ENCODE peak calls at places on chromosomes 2 and 18, in nine cellular contexts. One of them, this sample, is unnamed.

GRCh38 chr18:48940854-48941531 is 9.8 kb downstream of the SMAD7 start:
- DNase-seq in left lobe of liver: no peak
- DNase-seq in ureter: no peak
- DNase-seq in activated T-cell treated with anti-CD3 and anti-CD28 coated beads for 1 hour: peak
- DNase-seq in NCI-H2081: no peak
- DNase-seq in GM20000: peak
- DNase-seq in activated CD4-positive, CD25-positive, alpha-beta regulatory T cell: peak
- DNase-seq in endodermal cell: no peak
- DNase-seq in WTC11: no peak
- DNase-seq in this sample: peak

GRCh38 chr18:3283908-3284307 is 22.0 kb downstream of the MYL12B start:
- DNase-seq in left lobe of liver: no peak
- DNase-seq in activated T-cell treated with anti-CD3 and anti-CD28 coated beads for 1 hour: no peak
- DNase-seq in endodermal cell: no peak
- DNase-seq in GM20000: no peak
- DNase-seq in WTC11: no peak
- DNase-seq in activated CD4-positive, CD25-positive, alpha-beta regulatory T cell: no peak
- DNase-seq in ureter: no peak
- DNase-seq in NCI-H2081: no peak
- DNase-seq in this sample: no peak

GRCh38 chr2:148410899-148411298 is 233.7 kb upstream of the EPC2 start:
- DNase-seq in activated CD4-positive, CD25-positive, alpha-beta regulatory T cell: no peak
- DNase-seq in left lobe of liver: no peak
- DNase-seq in ureter: no peak
- DNase-seq in activated T-cell treated with anti-CD3 and anti-CD28 coated beads for 1 hour: no peak
- DNase-seq in WTC11: no peak
- DNase-seq in GM20000: no peak
- DNase-seq in endodermal cell: no peak
- DNase-seq in NCI-H2081: no peak
- DNase-seq in this sample: no peak

GRCh38 chr2:32825291-32825712 is 121.5 kb upstream of the LTBP1 start:
- DNase-seq in GM20000: no peak
- DNase-seq in ureter: peak
- DNase-seq in activated CD4-positive, CD25-positive, alpha-beta regulatory T cell: no peak
- DNase-seq in endodermal cell: no peak
- DNase-seq in WTC11: no peak
- DNase-seq in left lobe of liver: no peak
- DNase-seq in NCI-H2081: no peak
- DNase-seq in activated T-cell treated with anti-CD3 and anti-CD28 coated beads for 1 hour: no peak
- DNase-seq in this sample: no peak

GRCh38 chr2:206160807-206161179 is 1.1 kb downstream of the EEF1B2 start:
- DNase-seq in left lobe of liver: no peak
- DNase-seq in GM20000: no peak
- DNase-seq in ureter: no peak
- DNase-seq in activated CD4-positive, CD25-positive, alpha-beta regulatory T cell: no peak
- DNase-seq in WTC11: no peak
- DNase-seq in activated T-cell treated with anti-CD3 and anti-CD28 coated beads for 1 hour: no peak
- DNase-seq in endodermal cell: no peak
- DNase-seq in NCI-H2081: no peak
- DNase-seq in this sample: no peak

GRCh38 chr2:80059381-80059907 is 245.1 kb downstream of the LRRTM1 start:
- DNase-seq in NCI-H2081: no peak
- DNase-seq in GM20000: no peak
- DNase-seq in left lobe of liver: no peak
- DNase-seq in activated CD4-positive, CD25-positive, alpha-beta regulatory T cell: no peak
- DNase-seq in WTC11: no peak
- DNase-seq in endodermal cell: no peak
- DNase-seq in ureter: no peak
- DNase-seq in activated T-cell treated with anti-CD3 and anti-CD28 coated beads for 1 hour: no peak
- DNase-seq in this sample: no peak

GRCh38 chr2:128775401-128776285 is 457.0 kb upstream of the HS6ST1 start:
- DNase-seq in endodermal cell: no peak
- DNase-seq in NCI-H2081: no peak
- DNase-seq in left lobe of liver: peak
- DNase-seq in activated CD4-positive, CD25-positive, alpha-beta regulatory T cell: no peak
- DNase-seq in ureter: no peak
- DNase-seq in WTC11: no peak
- DNase-seq in activated T-cell treated with anti-CD3 and anti-CD28 coated beads for 1 hour: no peak
- DNase-seq in GM20000: no peak
- DNase-seq in this sample: no peak

GRCh38 chr2:201580486-201580885 is 62.8 kb downstream of the TMEM237 start:
- DNase-seq in ureter: no peak
- DNase-seq in left lobe of liver: no peak
- DNase-seq in endodermal cell: no peak
- DNase-seq in activated T-cell treated with anti-CD3 and anti-CD28 coated beads for 1 hour: no peak
- DNase-seq in activated CD4-positive, CD25-positive, alpha-beta regulatory T cell: no peak
- DNase-seq in NCI-H2081: no peak
- DNase-seq in WTC11: no peak
- DNase-seq in GM20000: no peak
- DNase-seq in this sample: no peak

GRCh38 chr2:151087377-151087776 is 174.3 kb downstream of the RBM43 start:
- DNase-seq in endodermal cell: no peak
- DNase-seq in WTC11: no peak
- DNase-seq in activated T-cell treated with anti-CD3 and anti-CD28 coated beads for 1 hour: no peak
- DNase-seq in left lobe of liver: no peak
- DNase-seq in ureter: no peak
- DNase-seq in NCI-H2081: no peak
- DNase-seq in activated CD4-positive, CD25-positive, alpha-beta regulatory T cell: no peak
- DNase-seq in GM20000: no peak
- DNase-seq in this sample: no peak

GRCh38 chr2:72211359-72211758 is 63.7 kb upstream of the CYP26B1 start:
- DNase-seq in endodermal cell: no peak
- DNase-seq in ureter: no peak
- DNase-seq in GM20000: no peak
- DNase-seq in left lobe of liver: no peak
- DNase-seq in activated T-cell treated with anti-CD3 and anti-CD28 coated beads for 1 hour: no peak
- DNase-seq in activated CD4-positive, CD25-positive, alpha-beta regulatory T cell: no peak
- DNase-seq in WTC11: no peak
- DNase-seq in NCI-H2081: no peak
- DNase-seq in this sample: no peak

GRCh38 chr2:33425156-33425555 is 51.3 kb upstream of the RASGRP3 start:
- DNase-seq in activated CD4-positive, CD25-positive, alpha-beta regulatory T cell: no peak
- DNase-seq in activated T-cell treated with anti-CD3 and anti-CD28 coated beads for 1 hour: no peak
- DNase-seq in GM20000: no peak
- DNase-seq in ureter: no peak
- DNase-seq in NCI-H2081: no peak
- DNase-seq in endodermal cell: no peak
- DNase-seq in left lobe of liver: no peak
- DNase-seq in WTC11: no peak
- DNase-seq in this sample: no peak

GRCh38 chr2:45813003-45813601 is 161.6 kb downstream of the PRKCE start:
- DNase-seq in endodermal cell: no peak
- DNase-seq in ureter: no peak
- DNase-seq in WTC11: no peak
- DNase-seq in GM20000: no peak
- DNase-seq in activated CD4-positive, CD25-positive, alpha-beta regulatory T cell: no peak
- DNase-seq in activated T-cell treated with anti-CD3 and anti-CD28 coated beads for 1 hour: no peak
- DNase-seq in left lobe of liver: no peak
- DNase-seq in NCI-H2081: peak
- DNase-seq in this sample: no peak

GRCh38 chr2:193303464-193303863 is 1108.7 kb upstream of the TMEFF2 start:
- DNase-seq in endodermal cell: no peak
- DNase-seq in left lobe of liver: no peak
- DNase-seq in ureter: no peak
- DNase-seq in WTC11: no peak
- DNase-seq in activated T-cell treated with anti-CD3 and anti-CD28 coated beads for 1 hour: no peak
- DNase-seq in GM20000: no peak
- DNase-seq in activated CD4-positive, CD25-positive, alpha-beta regulatory T cell: no peak
- DNase-seq in NCI-H2081: peak
- DNase-seq in this sample: no peak

GRCh38 chr18:3451989-3452749 is 2.2 kb downstream of the TGIF1 start:
- DNase-seq in NCI-H2081: peak
- DNase-seq in activated CD4-positive, CD25-positive, alpha-beta regulatory T cell: peak
- DNase-seq in WTC11: peak
- DNase-seq in GM20000: peak
- DNase-seq in left lobe of liver: peak
- DNase-seq in ureter: peak
- DNase-seq in endodermal cell: peak
- DNase-seq in activated T-cell treated with anti-CD3 and anti-CD28 coated beads for 1 hour: peak
- DNase-seq in this sample: no peak

GRCh38 chr18:27780061-27780740 is 396.7 kb downstream of the CDH2 start:
- DNase-seq in GM20000: no peak
- DNase-seq in ureter: no peak
- DNase-seq in activated CD4-positive, CD25-positive, alpha-beta regulatory T cell: no peak
- DNase-seq in NCI-H2081: no peak
- DNase-seq in endodermal cell: no peak
- DNase-seq in left lobe of liver: no peak
- DNase-seq in activated T-cell treated with anti-CD3 and anti-CD28 coated beads for 1 hour: no peak
- DNase-seq in WTC11: no peak
- DNase-seq in this sample: no peak

GRCh38 chr2:169546756-169547155 is 26.9 kb downstream of the FASTKD1 start:
- DNase-seq in endodermal cell: no peak
- DNase-seq in WTC11: no peak
- DNase-seq in activated T-cell treated with anti-CD3 and anti-CD28 coated beads for 1 hour: no peak
- DNase-seq in NCI-H2081: no peak
- DNase-seq in GM20000: no peak
- DNase-seq in ureter: no peak
- DNase-seq in activated CD4-positive, CD25-positive, alpha-beta regulatory T cell: no peak
- DNase-seq in left lobe of liver: no peak
- DNase-seq in this sample: no peak

GRCh38 chr2:61109291-61109690 is 43.6 kb downstream of the SANBR start:
- DNase-seq in activated T-cell treated with anti-CD3 and anti-CD28 coated beads for 1 hour: no peak
- DNase-seq in GM20000: no peak
- DNase-seq in endodermal cell: no peak
- DNase-seq in WTC11: no peak
- DNase-seq in NCI-H2081: no peak
- DNase-seq in left lobe of liver: no peak
- DNase-seq in activated CD4-positive, CD25-positive, alpha-beta regulatory T cell: no peak
- DNase-seq in ureter: no peak
- DNase-seq in this sample: no peak

GRCh38 chr18:34977787-34978532 is 63.3 kb upstream of the MAPRE2 start:
- DNase-seq in activated CD4-positive, CD25-positive, alpha-beta regulatory T cell: peak
- DNase-seq in NCI-H2081: peak
- DNase-seq in WTC11: peak
- DNase-seq in activated T-cell treated with anti-CD3 and anti-CD28 coated beads for 1 hour: peak
- DNase-seq in GM20000: peak
- DNase-seq in left lobe of liver: peak
- DNase-seq in endodermal cell: peak
- DNase-seq in ureter: no peak
- DNase-seq in this sample: peak

GRCh38 chr2:191916826-191917225 is 69.9 kb upstream of the CAVIN2 start:
- DNase-seq in endodermal cell: no peak
- DNase-seq in activated CD4-positive, CD25-positive, alpha-beta regulatory T cell: no peak
- DNase-seq in ureter: no peak
- DNase-seq in WTC11: no peak
- DNase-seq in NCI-H2081: no peak
- DNase-seq in left lobe of liver: no peak
- DNase-seq in activated T-cell treated with anti-CD3 and anti-CD28 coated beads for 1 hour: no peak
- DNase-seq in GM20000: no peak
- DNase-seq in this sample: no peak

GRCh38 chr18:36296591-36297418 is 708 bp upstream of the FHOD3 start:
- DNase-seq in endodermal cell: peak
- DNase-seq in activated T-cell treated with anti-CD3 and anti-CD28 coated beads for 1 hour: no peak
- DNase-seq in GM20000: peak
- DNase-seq in activated CD4-positive, CD25-positive, alpha-beta regulatory T cell: no peak
- DNase-seq in ureter: peak
- DNase-seq in WTC11: peak
- DNase-seq in NCI-H2081: peak
- DNase-seq in left lobe of liver: no peak
- DNase-seq in this sample: peak

GRCh38 chr2:62569907-62570793 is 64.2 kb upstream of the TMEM17 start:
- DNase-seq in GM20000: no peak
- DNase-seq in activated CD4-positive, CD25-positive, alpha-beta regulatory T cell: no peak
- DNase-seq in left lobe of liver: peak
- DNase-seq in NCI-H2081: no peak
- DNase-seq in activated T-cell treated with anti-CD3 and anti-CD28 coated beads for 1 hour: no peak
- DNase-seq in ureter: no peak
- DNase-seq in WTC11: peak
- DNase-seq in endodermal cell: peak
- DNase-seq in this sample: no peak

GRCh38 chr18:25982961-25983360 is 107.5 kb downstream of the SS18 start:
- DNase-seq in GM20000: no peak
- DNase-seq in activated T-cell treated with anti-CD3 and anti-CD28 coated beads for 1 hour: no peak
- DNase-seq in endodermal cell: no peak
- DNase-seq in WTC11: no peak
- DNase-seq in activated CD4-positive, CD25-positive, alpha-beta regulatory T cell: no peak
- DNase-seq in ureter: no peak
- DNase-seq in left lobe of liver: no peak
- DNase-seq in NCI-H2081: no peak
- DNase-seq in this sample: no peak

GRCh38 chr2:168802825-168803726 is 639 bp downstream of the NOSTRIN start:
- DNase-seq in NCI-H2081: no peak
- DNase-seq in activated T-cell treated with anti-CD3 and anti-CD28 coated beads for 1 hour: no peak
- DNase-seq in ureter: no peak
- DNase-seq in left lobe of liver: no peak
- DNase-seq in WTC11: no peak
- DNase-seq in GM20000: no peak
- DNase-seq in endodermal cell: no peak
- DNase-seq in activated CD4-positive, CD25-positive, alpha-beta regulatory T cell: no peak
- DNase-seq in this sample: no peak

GRCh38 chr18:55775972-55776371 is 188.0 kb upstream of the TCF4 start:
- DNase-seq in NCI-H2081: no peak
- DNase-seq in WTC11: no peak
- DNase-seq in GM20000: no peak
- DNase-seq in endodermal cell: no peak
- DNase-seq in activated T-cell treated with anti-CD3 and anti-CD28 coated beads for 1 hour: no peak
- DNase-seq in ureter: no peak
- DNase-seq in activated CD4-positive, CD25-positive, alpha-beta regulatory T cell: no peak
- DNase-seq in left lobe of liver: no peak
- DNase-seq in this sample: no peak

GRCh38 chr2:147712051-147712450 is 132.8 kb upstream of the ACVR2A start:
- DNase-seq in activated T-cell treated with anti-CD3 and anti-CD28 coated beads for 1 hour: no peak
- DNase-seq in ureter: no peak
- DNase-seq in activated CD4-positive, CD25-positive, alpha-beta regulatory T cell: no peak
- DNase-seq in endodermal cell: no peak
- DNase-seq in WTC11: no peak
- DNase-seq in NCI-H2081: no peak
- DNase-seq in GM20000: no peak
- DNase-seq in left lobe of liver: no peak
- DNase-seq in this sample: no peak

GRCh38 chr2:180203972-180204371 is 196.9 kb upstream of the CWC22 start:
- DNase-seq in activated CD4-positive, CD25-positive, alpha-beta regulatory T cell: no peak
- DNase-seq in GM20000: no peak
- DNase-seq in NCI-H2081: no peak
- DNase-seq in endodermal cell: no peak
- DNase-seq in ureter: no peak
- DNase-seq in WTC11: no peak
- DNase-seq in activated T-cell treated with anti-CD3 and anti-CD28 coated beads for 1 hour: no peak
- DNase-seq in left lobe of liver: no peak
- DNase-seq in this sample: no peak

GRCh38 chr18:58615150-58616132 is 13.4 kb downstream of the ALPK2 start:
- DNase-seq in activated T-cell treated with anti-CD3 and anti-CD28 coated beads for 1 hour: peak
- DNase-seq in NCI-H2081: no peak
- DNase-seq in ureter: no peak
- DNase-seq in left lobe of liver: no peak
- DNase-seq in endodermal cell: no peak
- DNase-seq in WTC11: no peak
- DNase-seq in activated CD4-positive, CD25-positive, alpha-beta regulatory T cell: peak
- DNase-seq in GM20000: peak
- DNase-seq in this sample: peak

GRCh38 chr18:43627833-43628370 is 350.6 kb upstream of the SYT4 start:
- DNase-seq in WTC11: no peak
- DNase-seq in endodermal cell: peak
- DNase-seq in left lobe of liver: no peak
- DNase-seq in ureter: no peak
- DNase-seq in activated CD4-positive, CD25-positive, alpha-beta regulatory T cell: no peak
- DNase-seq in GM20000: no peak
- DNase-seq in activated T-cell treated with anti-CD3 and anti-CD28 coated beads for 1 hour: no peak
- DNase-seq in NCI-H2081: peak
- DNase-seq in this sample: no peak

This sample was measured in GM13976.